ENCODE peak calls at places on chromosomes 1 and 21, in six cellular contexts. Z is colonic mucosa, N is brain microvascular endothelial cell, F is GM20000, W is pancreas, H is WTC11. X is an unnamed sample.

GRCh38 chr1:60906039-60906438 is 176.3 kb upstream of the NFIA start:
- DNase-seq in Z (no peak), N (no peak), F (no peak), W (no peak), H (no peak), X (no peak)

GRCh38 chr1:154943649-154944421 is 7.3 kb upstream of the PMVK start:
- DNase-seq in Z (peak), N (no peak), F (peak), W (no peak), H (peak), X (no peak)

GRCh38 chr1:21669033-21669286 is 197 bp downstream of the RAP1GAP start:
- DNase-seq in Z (no peak), N (no peak), F (no peak), W (no peak), H (no peak), X (no peak)

GRCh38 chr21:27715131-27715530 is 748.2 kb upstream of the ADAMTS5 start:
- DNase-seq in Z (no peak), N (no peak), F (no peak), W (no peak), H (no peak), X (no peak)

GRCh38 chr1:157088607-157089006 is 11.0 kb downstream of the ETV3L start:
- DNase-seq in Z (peak), N (no peak), F (no peak), W (no peak), H (no peak), X (no peak)

GRCh38 chr1:157363660-157364140 is 188.6 kb downstream of the FCRL5 start:
- DNase-seq in Z (peak), N (peak), F (peak), W (peak), H (peak), X (no peak)

GRCh38 chr1:221994274-221994698 is 252.4 kb upstream of the DUSP10 start:
- DNase-seq in Z (no peak), N (peak), F (peak), W (no peak), H (no peak), X (no peak)

GRCh38 chr1:204250428-204251030 is 36.7 kb upstream of the GOLT1A start:
- DNase-seq in Z (no peak), N (no peak), F (no peak), W (no peak), H (no peak), X (no peak)

GRCh38 chr21:16117851-16118592 is 388.2 kb downstream of the USP25 start:
- DNase-seq in Z (no peak), N (peak), F (no peak), W (no peak), H (no peak), X (no peak)

GRCh38 chr1:30353637-30354036 is 369.7 kb downstream of the MATN1 start:
- DNase-seq in Z (no peak), N (no peak), F (no peak), W (no peak), H (no peak), X (no peak)

GRCh38 chr1:8370046-8370881 is 52.4 kb downstream of the SLC45A1 start:
- DNase-seq in Z (no peak), N (peak), F (no peak), W (no peak), H (no peak), X (no peak)

GRCh38 chr21:14554948-14555347 is 8.8 kb upstream of the SAMSN1 start:
- DNase-seq in Z (no peak), N (peak), F (no peak), W (no peak), H (no peak), X (no peak)

GRCh38 chr1:53082826-53083225 is 20.8 kb downstream of the PODN start:
- DNase-seq in Z (no peak), N (no peak), F (no peak), W (no peak), H (no peak), X (no peak)

GRCh38 chr1:246907472-246907871 is 24.3 kb downstream of the AHCTF1 start:
- DNase-seq in Z (peak), N (peak), F (no peak), W (no peak), H (no peak), X (no peak)

GRCh38 chr1:156896490-156897033 is 3.0 kb downstream of the PEAR1 start:
- DNase-seq in Z (no peak), N (peak), F (no peak), W (no peak), H (no peak), X (peak)

GRCh38 chr1:156180471-156180870 is 13.4 kb upstream of the SLC25A44 start:
- DNase-seq in Z (no peak), N (no peak), F (no peak), W (no peak), H (no peak), X (no peak)

GRCh38 chr1:44557756-44558155 is 116.5 kb downstream of the TMEM53 start:
- DNase-seq in Z (no peak), N (no peak), F (no peak), W (no peak), H (no peak), X (no peak)

GRCh38 chr1:199064971-199065370 is 426.1 kb downstream of the PTPRC start:
- DNase-seq in Z (no peak), N (no peak), F (no peak), W (no peak), H (no peak), X (no peak)

DNA sequence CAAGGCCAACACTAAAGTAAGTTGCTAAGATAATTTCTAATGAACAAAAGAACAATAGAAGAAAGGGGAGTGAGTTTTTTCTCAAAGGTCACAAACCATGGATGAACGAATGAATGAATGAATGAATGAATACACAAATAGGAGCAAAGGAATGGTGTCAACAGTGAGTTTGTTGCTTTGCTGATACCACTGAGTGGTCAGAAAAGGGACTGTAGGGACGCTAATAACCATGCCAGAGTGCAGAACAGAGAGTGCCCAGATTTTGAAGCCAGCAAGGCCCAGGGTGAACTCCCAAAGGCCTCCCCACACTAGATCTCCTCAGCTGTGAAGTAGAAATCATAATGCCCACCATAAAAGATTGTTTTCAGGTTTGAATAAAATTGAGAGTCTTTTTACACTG is 15.9 kb downstream of the CD58 start:
- DNase-seq in Z (no peak), N (no peak), F (no peak), W (no peak), H (no peak), X (no peak)
- TF ChIP-seq CTCF in Z (no peak), N (no peak), F (no peak), W (no peak), H (no peak), X (no peak)

GRCh38 chr1:24567792-24568388 is 12.0 kb downstream of the NCMAP start:
- DNase-seq in Z (peak), N (no peak), F (no peak), W (peak), H (peak), X (no peak)
- TF ChIP-seq CTCF in Z (no peak), N (no peak), F (no peak), W (no peak), H (no peak), X (no peak)

GRCh38 chr1:15418811-15419515 is 9.3 kb downstream of the EFHD2 start:
- DNase-seq in Z (peak), N (peak), F (no peak), W (peak), H (no peak), X (no peak)

GRCh38 chr1:15424146-15424667 is 14.0 kb upstream of the CTRC start:
- DNase-seq in Z (peak), N (no peak), F (no peak), W (peak), H (no peak), X (no peak)

GRCh38 chr1:15422871-15423270 is 13.2 kb downstream of the EFHD2 start:
- DNase-seq in Z (no peak), N (no peak), F (no peak), W (no peak), H (no peak), X (no peak)

GRCh38 chr1:15423355-15424077 is 13.8 kb downstream of the EFHD2 start:
- DNase-seq in Z (peak), N (no peak), F (no peak), W (no peak), H (no peak), X (no peak)

DNA sequence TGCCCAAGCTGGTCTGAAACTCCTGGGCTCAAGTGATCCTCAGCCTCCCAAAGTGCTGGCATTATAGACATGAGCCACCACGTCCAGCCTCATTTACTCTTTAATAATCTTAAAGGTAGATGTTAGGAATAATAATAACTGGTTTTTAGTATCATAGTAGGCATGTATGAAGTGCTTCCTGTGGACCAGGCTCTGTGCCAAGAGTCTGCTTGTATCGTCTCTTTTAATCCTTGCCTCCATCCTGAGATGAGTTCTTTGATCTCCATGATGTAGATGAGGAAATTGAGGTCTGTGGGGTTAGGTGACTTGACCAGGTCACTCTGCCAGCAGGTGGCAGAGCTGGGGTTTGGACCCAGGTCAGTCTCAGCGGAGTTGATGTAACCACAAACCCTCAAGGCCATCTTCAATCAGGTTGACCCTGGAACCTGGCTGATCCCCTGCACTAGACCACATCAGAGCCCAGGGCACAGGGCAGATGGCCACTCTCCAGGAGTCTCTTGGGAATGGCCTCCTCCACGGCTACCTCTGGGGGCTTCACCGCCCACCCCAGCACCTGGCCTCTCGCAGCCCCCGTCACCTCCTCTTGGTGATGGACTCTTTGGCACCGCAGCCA is 11.3 kb downstream of the EFHD2 start:
- DNase-seq in Z (no peak), N (no peak), F (no peak), W (peak), H (no peak), X (no peak)
- TF ChIP-seq CTCF in Z (no peak), N (peak), F (no peak), W (no peak), H (no peak), X (no peak)

DNA sequence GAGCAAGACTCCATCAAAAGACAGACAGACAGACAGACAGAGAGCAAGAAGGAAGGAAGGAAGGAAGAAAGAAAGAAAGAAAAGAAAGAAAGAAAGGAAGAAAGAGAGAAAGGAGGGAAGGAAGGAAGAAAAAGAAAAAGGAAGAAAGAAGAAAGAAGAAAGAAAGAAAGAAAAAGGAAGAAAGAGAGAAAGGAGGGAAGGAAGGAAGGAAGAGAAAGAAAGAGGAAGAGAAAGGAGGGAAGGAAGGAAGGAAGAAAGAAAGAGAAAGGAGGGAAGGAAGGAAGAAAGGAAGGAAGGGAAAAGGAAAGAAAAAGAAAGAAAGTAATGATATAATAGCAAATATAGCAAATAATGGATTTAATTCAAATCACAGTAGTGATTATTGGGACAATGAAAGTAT is 32.7 kb downstream of the CHML start:
- DNase-seq in Z (no peak), N (no peak), F (no peak), W (no peak), H (no peak), X (no peak)
- TF ChIP-seq CTCF in Z (no peak), N (no peak), F (no peak), W (no peak), H (no peak), X (no peak)